ENCODE peak calls at places on chromosomes 13 and 19, in nine cellular contexts. G, B, R, T, P, E, Y, M and D are unnamed samples.

GRCh38 chr19:55258476-55258827 is 365 bp downstream of the PPP6R1 start:
- DNase-seq in G (no peak), B (no peak), R (peak), T (no peak), P (peak), E (peak), Y (no peak), M (no peak), D (peak)

GRCh38 chr19:11423804-11424318 is 4.7 kb upstream of the RGL3 start:
- DNase-seq in G (no peak), B (no peak), R (no peak), T (no peak), P (no peak), E (no peak), Y (no peak), M (no peak), D (no peak)

GRCh38 chr13:107743983-107744382 is 471.4 kb downstream of the LIG4 start:
- DNase-seq in G (no peak), B (no peak), R (no peak), T (no peak), P (no peak), E (no peak), Y (no peak), M (no peak), D (no peak)

GRCh38 chr13:110347535-110348308 is 40.6 kb downstream of the COL4A2 start:
- DNase-seq in G (no peak), B (peak), R (no peak), T (no peak), P (peak), E (peak), Y (no peak), M (no peak), D (peak)

GRCh38 chr19:7792286-7792685 is 29.2 kb downstream of the CLEC4M start:
- DNase-seq in G (no peak), B (peak), R (no peak), T (no peak), P (peak), E (no peak), Y (no peak), M (no peak), D (no peak)

GRCh38 chr19:12749938-12750521 is 1.6 kb upstream of the BEST2 start:
- DNase-seq in G (no peak), B (no peak), R (no peak), T (no peak), P (peak), E (no peak), Y (no peak), M (no peak), D (no peak)

GRCh38 chr19:8585894-8586750 is 8.9 kb upstream of the MYO1F start:
- DNase-seq in G (peak), B (peak), R (peak), T (no peak), P (peak), E (no peak), Y (no peak), M (peak), D (peak)

GRCh38 chr13:113410472-113411201 is 42.7 kb downstream of the ADPRHL1 start:
- DNase-seq in G (no peak), B (no peak), R (no peak), T (no peak), P (peak), E (peak), Y (peak), M (no peak), D (peak)